ENCODE peak calls at places on chromosomes 5 and 9, in seven cellular contexts. Z, J, R, E, F, O and P are unnamed samples.

GRCh38 chr9:19101203-19101602 is 1.5 kb downstream of the HAUS6 start:
- DNase-seq in J (no peak), O (no peak), Z (peak; percentile 30), R (no peak), F (no peak), E (no peak), P (no peak)

GRCh38 chr5:177369913-177370487 is 12.3 kb downstream of the RGS14 start:
- DNase-seq in E (no peak), F (no peak), Z (no peak), J (no peak), O (no peak), R (no peak), P (no peak)

GRCh38 chr5:105929865-105930264 is 1740.9 kb downstream of the EFNA5 start:
- DNase-seq in J (no peak), R (no peak), O (no peak), F (no peak), Z (no peak), E (no peak), P (no peak)

GRCh38 chr9:108444400-108445358 is 411.1 kb downstream of the ACTL7B start:
- DNase-seq in O (peak; percentile 97), E (peak; percentile 89), J (peak; percentile 98), F (peak; percentile 64), Z (peak; percentile 94), R (no peak), P (peak; percentile 95)

GRCh38 chr5:56561-57290 is 35.2 kb upstream of the PLEKHG4B start:
- DNase-seq in O (peak; percentile 42), E (no peak), F (peak; percentile 64), Z (no peak), J (no peak), R (no peak), P (no peak)

GRCh38 chr5:53963958-53964357 is 346.4 kb downstream of the ARL15 start:
- DNase-seq in Z (no peak), O (no peak), J (no peak), E (no peak), R (no peak), F (no peak), P (peak; percentile 1)

GRCh38 chr9:123929177-123929869 is 603 bp downstream of the DENND1A start:
- DNase-seq in F (no peak), R (peak; percentile 17), O (no peak), E (no peak), Z (no peak), J (no peak), P (peak; percentile 59)

GRCh38 chr5:68535121-68535520 is 319.6 kb downstream of the PIK3R1 start:
- DNase-seq in O (no peak), J (no peak), Z (no peak), E (no peak), F (no peak), R (no peak), P (no peak)

GRCh38 chr5:88190106-88190834 is 78.4 kb downstream of the TMEM161B start:
- DNase-seq in O (no peak), Z (no peak), F (no peak), R (no peak), J (no peak), E (no peak), P (no peak)

GRCh38 chr5:1470762-1471211 is 25.5 kb upstream of the SLC6A3 start:
- DNase-seq in Z (no peak), O (no peak), R (no peak), J (no peak), E (no peak), F (no peak), P (no peak)

GRCh38 chr9:89774971-89775370 is 170.2 kb downstream of the GADD45G start:
- DNase-seq in Z (no peak), O (no peak), E (no peak), J (no peak), F (no peak), R (no peak), P (no peak)

GRCh38 chr5:121870489-121870888 is 18.8 kb downstream of the FTMT start:
- DNase-seq in J (peak; percentile 22), E (no peak), Z (no peak), R (no peak), F (no peak), O (peak; percentile 12), P (no peak)